ENCODE peak calls at places on chromosomes 6 and 20, in ten cellular contexts. V, A, T, B, O, I, J, P, Q and H are unnamed samples.

GRCh38 chr6:20837189-20837588 is 302.9 kb downstream of the CDKAL1 start:
- ATAC-seq in V (no peak), T (no peak), A (no peak), O (peak), B (no peak), I (no peak), P (no peak), Q (no peak), J (no peak), H (no peak)

GRCh38 chr20:24986436-24987015 is 6.0 kb downstream of the APMAP start:
- ATAC-seq in P (no peak), O (no peak), B (no peak), I (no peak), J (no peak), A (no peak), V (no peak), T (no peak), Q (no peak), H (no peak)

GRCh38 chr6:153328194-153328593 is 197.1 kb upstream of the RGS17 start:
- ATAC-seq in V (no peak), O (no peak), A (peak), Q (no peak), B (no peak), J (no peak), I (no peak), T (no peak), P (no peak), H (no peak)

GRCh38 chr20:24950128-24950835 is 1.2 kb downstream of the CST7 start:
- ATAC-seq in T (no peak), B (peak), O (no peak), I (peak), P (no peak), Q (peak), V (peak), J (no peak), A (no peak), H (no peak)

GRCh38 chr6:53313784-53314382 is 34.9 kb downstream of the ELOVL5 start:
- ATAC-seq in B (peak), J (no peak), O (peak), V (peak), Q (no peak), A (peak), P (peak), T (no peak), I (peak), H (peak)

GRCh38 chr20:25540273-25540672 is 45.1 kb downstream of the NINL start:
- ATAC-seq in O (peak), A (peak), I (peak), T (peak), J (peak), B (peak), Q (peak), V (peak), P (peak), H (peak)

GRCh38 chr6:55953384-55953783 is 78.0 kb upstream of the BMP5 start:
- ATAC-seq in Q (peak), P (no peak), A (peak), J (peak), V (peak), B (no peak), I (no peak), O (no peak), T (no peak), H (no peak)

GRCh38 chr6:161486903-161487531 is 213.2 kb upstream of the AGPAT4 start:
- ATAC-seq in J (no peak), Q (peak), I (no peak), O (no peak), A (no peak), B (no peak), T (no peak), V (no peak), P (no peak), H (no peak)

GRCh38 chr6:110400208-110400607 is 15.2 kb downstream of the DDO start:
- ATAC-seq in O (no peak), A (no peak), I (peak), V (no peak), T (no peak), B (no peak), P (no peak), Q (peak), J (no peak), H (no peak)

GRCh38 chr6:163294734-163295133 is 119.8 kb upstream of the QKI start:
- ATAC-seq in I (no peak), A (no peak), T (no peak), O (no peak), B (no peak), Q (no peak), V (no peak), P (no peak), J (no peak), H (no peak)

GRCh38 chr6:5712349-5713215 is 294.1 kb downstream of the NRN1 start:
- ATAC-seq in O (no peak), V (no peak), I (no peak), Q (no peak), A (no peak), P (no peak), B (no peak), T (no peak), J (no peak), H (no peak)

GRCh38 chr6:37033819-37034790 is 28.6 kb downstream of the FGD2 start:
- ATAC-seq in T (no peak), P (no peak), I (no peak), V (no peak), Q (no peak), A (no peak), J (no peak), O (no peak), B (no peak), H (no peak)
- H3K4me3 ChIP-seq in T (no peak), P (no peak), I (no peak), V (no peak), Q (no peak), A (no peak), J (no peak), O (no peak), B (no peak), H (no peak)

GRCh38 chr20:21707999-21708737 is 2.7 kb downstream of the PAX1 start:
- ATAC-seq in T (no peak), V (no peak), I (no peak), O (no peak), P (no peak), J (no peak), Q (no peak), A (no peak), B (no peak), H (no peak)
- TF ChIP-seq CTCF in T (no peak), V (no peak), I (no peak), O (no peak), P (no peak), J (no peak), Q (no peak), A (no peak), B (no peak), H (no peak)

DNA sequence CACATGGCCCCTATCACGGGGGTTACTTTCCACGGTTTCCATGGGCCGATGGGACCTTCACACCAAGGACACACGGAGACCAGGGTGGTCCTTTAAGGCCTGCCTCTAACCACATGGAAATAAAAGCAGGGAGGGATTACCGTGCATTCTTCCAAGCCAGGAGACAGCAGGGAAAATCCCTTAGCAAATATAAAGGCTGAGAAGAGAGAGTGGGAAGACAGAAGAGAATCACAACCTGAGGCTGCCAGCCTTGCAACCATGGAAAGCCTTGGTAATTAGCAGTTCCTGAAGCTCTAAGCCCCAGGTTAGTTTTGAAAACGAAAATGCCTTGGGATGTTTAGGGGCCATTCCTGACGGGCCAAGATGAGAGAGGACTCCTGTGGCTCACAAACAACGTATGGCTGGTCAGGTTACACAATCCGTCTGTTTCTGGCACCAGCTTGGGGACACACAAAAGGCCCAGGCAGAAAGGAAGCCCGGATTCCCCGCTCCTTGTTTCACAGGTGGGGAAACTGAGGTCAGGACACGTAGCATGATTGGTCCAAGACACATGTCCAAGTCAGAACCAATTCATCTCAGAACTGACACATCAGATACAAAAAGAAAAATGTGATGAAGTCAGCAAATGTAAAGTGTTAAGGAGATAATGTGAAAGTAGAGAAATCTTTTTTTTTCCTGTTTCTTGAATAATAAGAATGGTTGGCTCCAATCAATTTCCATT is 2.8 kb downstream of the PREX1 start:
- ATAC-seq in B (no peak), Q (no peak), A (no peak), I (no peak), O (no peak), P (no peak), V (no peak), J (no peak), T (no peak), H (no peak)
- H3K4me3 ChIP-seq in B (no peak), Q (peak), A (peak), I (peak), O (no peak), P (no peak), V (no peak), J (no peak), T (peak), H (peak)

GRCh38 chr6:100673641-100674040 is 207.5 kb downstream of the ASCC3 start:
- ATAC-seq in J (no peak), T (no peak), V (no peak), B (no peak), P (no peak), Q (no peak), O (no peak), I (no peak), A (no peak), H (no peak)

GRCh38 chr6:100677240-100677639 is 203.9 kb downstream of the ASCC3 start:
- ATAC-seq in J (no peak), T (no peak), A (no peak), B (no peak), I (no peak), V (no peak), Q (no peak), O (no peak), P (no peak), H (no peak)

GRCh38 chr6:100678027-100678426 is 203.1 kb downstream of the ASCC3 start:
- ATAC-seq in A (no peak), P (no peak), B (no peak), V (no peak), I (no peak), O (no peak), J (no peak), Q (no peak), T (no peak), H (no peak)
- TF ChIP-seq CTCF in A (no peak), P (no peak), B (no peak), V (no peak), I (no peak), O (peak), J (no peak), Q (no peak), T (no peak), H (no peak)

DNA sequence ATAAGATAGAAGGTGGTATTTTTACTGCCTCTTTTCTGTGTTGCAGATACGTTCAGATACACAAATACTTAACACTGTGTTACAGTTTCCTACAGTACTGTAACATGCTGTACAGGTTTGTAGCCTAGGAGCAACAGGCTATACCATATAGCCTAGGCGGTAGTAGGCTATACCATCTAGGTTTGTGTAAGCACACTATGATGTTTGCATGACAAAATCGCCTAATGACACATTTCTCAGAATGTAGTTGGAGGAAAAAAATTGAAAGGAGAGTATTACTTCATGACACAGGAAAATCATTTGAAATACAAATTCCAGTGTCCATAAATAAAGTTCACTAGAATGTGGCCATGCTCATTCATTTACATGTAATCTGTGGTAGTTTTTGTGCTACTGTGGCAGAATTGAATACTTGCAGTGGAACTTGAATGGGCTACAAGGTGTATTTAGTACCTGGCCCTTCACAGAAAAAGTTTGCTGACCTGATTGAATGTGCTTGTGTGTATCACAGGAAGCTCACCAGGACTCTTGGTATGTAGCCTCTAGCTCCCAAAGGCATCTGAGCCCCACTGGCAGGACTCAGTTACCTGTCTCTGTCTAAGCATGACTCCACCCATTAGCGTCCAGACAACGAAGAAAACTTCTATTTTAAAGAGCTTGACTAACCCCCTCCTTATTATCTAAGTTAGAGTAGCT is 18.8 kb downstream of the TOP1 start:
- ATAC-seq in T (no peak), J (peak), V (no peak), I (peak), A (peak), O (peak), P (peak), Q (no peak), B (peak), H (no peak)
- H3K4me3 ChIP-seq in T (no peak), J (no peak), V (no peak), I (peak), A (peak), O (no peak), P (peak), Q (no peak), B (no peak), H (no peak)

GRCh38 chr6:149963462-149964242 is at the start of gene ULBP1:
- ATAC-seq in J (peak), O (peak), T (peak), V (peak), P (peak), B (peak), A (peak), Q (peak), I (peak), H (peak)
- TF ChIP-seq CTCF in J (no peak), O (no peak), T (no peak), V (no peak), P (no peak), B (peak), A (no peak), Q (no peak), I (peak), H (no peak)

GRCh38 chr6:34540841-34541240 is 15.3 kb downstream of the SPDEF start:
- ATAC-seq in T (no peak), P (no peak), J (no peak), A (no peak), Q (no peak), I (no peak), B (no peak), O (no peak), V (no peak), H (no peak)
- H3K4me3 ChIP-seq in T (no peak), P (no peak), J (no peak), A (no peak), Q (no peak), I (no peak), B (no peak), O (no peak), V (no peak), H (no peak)

DNA sequence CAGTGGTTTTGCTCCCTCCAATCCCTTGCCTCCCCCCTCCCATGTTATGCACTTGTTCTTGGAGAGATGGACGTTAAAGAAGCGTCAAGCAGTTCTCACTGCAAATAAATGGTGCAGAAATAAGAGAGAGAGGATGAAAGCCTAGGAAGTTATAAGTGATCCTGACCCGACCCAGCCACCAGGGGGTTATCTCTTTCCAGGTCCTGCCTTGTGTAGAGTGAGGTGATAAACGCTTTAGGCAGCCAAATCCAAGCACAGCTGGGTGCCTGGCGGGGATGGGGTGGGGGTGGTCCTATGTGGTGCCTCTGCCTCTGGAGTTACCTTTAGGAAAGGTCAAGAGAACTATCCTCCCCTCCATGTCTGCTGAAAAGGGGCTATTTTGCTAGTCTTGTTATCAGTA is 9.1 kb upstream of the TFAP2A start:
- ATAC-seq in V (no peak), T (no peak), B (peak), J (no peak), P (no peak), A (no peak), Q (peak), I (no peak), O (no peak), H (no peak)
- TF ChIP-seq CTCF in V (no peak), T (no peak), B (peak), J (no peak), P (no peak), A (no peak), Q (peak), I (no peak), O (peak), H (no peak)

GRCh38 chr6:85115876-85116275 is 334.0 kb upstream of the NT5E start:
- ATAC-seq in B (no peak), O (no peak), T (no peak), P (no peak), Q (no peak), J (no peak), A (no peak), I (no peak), V (no peak), H (no peak)
- H3K4me3 ChIP-seq in B (no peak), O (no peak), T (no peak), P (no peak), Q (no peak), J (no peak), A (no peak), I (no peak), V (no peak), H (no peak)

DNA sequence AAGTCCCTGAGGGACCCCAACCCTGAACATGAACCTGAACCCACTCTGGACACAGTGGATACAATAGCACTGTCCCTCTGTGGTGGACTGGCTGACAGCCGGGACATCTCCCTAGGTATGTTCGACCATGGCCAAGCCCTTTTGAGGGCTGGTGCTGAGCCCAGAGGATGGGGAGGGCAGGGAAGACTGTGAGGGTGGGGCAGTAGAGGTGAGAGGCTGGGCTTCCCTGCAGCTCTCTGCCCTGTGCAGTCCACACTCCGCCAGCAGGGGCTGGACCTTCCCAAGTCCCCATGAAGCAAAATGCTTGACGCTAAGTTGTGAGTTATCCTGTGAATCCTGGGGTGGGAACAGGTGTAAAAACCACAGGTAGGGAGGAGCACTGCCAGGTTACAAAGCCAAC is 11.5 kb downstream of the LPIN3 start:
- ATAC-seq in O (no peak), B (peak), P (no peak), A (no peak), V (no peak), T (no peak), J (no peak), Q (no peak), I (no peak), H (no peak)
- TF ChIP-seq CTCF in O (no peak), B (peak), P (no peak), A (no peak), V (no peak), T (no peak), J (no peak), Q (no peak), I (no peak), H (no peak)